ENCODE peak calls at places on chromosomes 7 and 10, in six cellular contexts. M is neuronal stem cell, X is osteoblast, J is hepatocyte, W is OCI-LY7, B is IMR-90. U is an unnamed sample.
A peak's percentile ranks its signal among the peaks of the same experiment; 100 is the strongest.

GRCh38 chr10:118101501-118101900 is 54.8 kb upstream of the RAB11FIP2 start:
- DNase-seq in J (no peak), X (peak; percentile 2), M (no peak), W (no peak), B (no peak), U (no peak)

GRCh38 chr10:34830527-34830926 is 15.4 kb upstream of the PARD3 start:
- DNase-seq in W (no peak), J (no peak), B (no peak), M (no peak), X (no peak), U (no peak)

GRCh38 chr10:114363745-114364460 is 40.4 kb downstream of the AFAP1L2 start:
- DNase-seq in M (no peak), W (no peak), X (no peak), B (no peak), J (no peak), U (no peak)

GRCh38 chr10:33913194-33913593 is 578.7 kb upstream of the NRP1 start:
- DNase-seq in J (no peak), W (no peak), X (no peak), B (peak; percentile 16), M (no peak), U (no peak)

GRCh38 chr10:103828587-103829186 is 26.7 kb downstream of the SH3PXD2A start:
- DNase-seq in B (no peak), J (no peak), X (no peak), M (no peak), W (peak; percentile 81), U (no peak)

GRCh38 chr7:20030915-20031362 is 186.2 kb downstream of the MACC1 start:
- DNase-seq in X (no peak), M (no peak), B (peak; percentile 50), J (no peak), W (no peak), U (no peak)

GRCh38 chr10:1657500-1657899 is 79.8 kb downstream of the ADARB2 start:
- DNase-seq in M (no peak), B (no peak), J (no peak), W (no peak), X (no peak), U (no peak)

GRCh38 chr10:77251297-77252013 is 386.2 kb downstream of the KCNMA1 start:
- DNase-seq in J (peak; percentile 64), B (peak; percentile 62), X (peak; percentile 43), W (peak; percentile 1), M (peak; percentile 26), U (peak; percentile 55)

GRCh38 chr7:117124585-117125220 is 171.4 kb downstream of the ST7 start:
- DNase-seq in M (no peak), J (peak; percentile 87), W (no peak), B (peak; percentile 97), X (no peak), U (peak; percentile 96)

GRCh38 chr10:96496281-96496925 is 17.3 kb downstream of the TLL2 start:
- DNase-seq in B (peak; percentile 35), J (peak; percentile 69), W (no peak), M (no peak), X (no peak), U (peak; percentile 30)

GRCh38 chr10:52312999-52313349 is 1.1 kb upstream of the DKK1 start:
- DNase-seq in J (no peak), X (peak; percentile 69), W (no peak), B (peak; percentile 6), M (no peak), U (no peak)

GRCh38 chr10:43702213-43702935 is 53.7 kb upstream of the ZNF32 start:
- DNase-seq in W (no peak), J (no peak), M (no peak), X (no peak), B (no peak), U (no peak)

GRCh38 chr7:102860351-102860811 is 52.4 kb upstream of the LRRC17 start:
- DNase-seq in M (no peak), J (peak; percentile 70), W (no peak), X (peak; percentile 57), B (peak; percentile 98), U (peak; percentile 83)
- H3K4me2 ChIP-seq in M (no peak overlapping the region), J (peak overlapping the region; percentile 19), W (no peak overlapping the region), X (no peak overlapping the region), B (peak overlapping the region; percentile 58), U (no peak overlapping the region)

GRCh38 chr10:7494034-7494433 is 83.2 kb upstream of the SFMBT2 start:
- DNase-seq in X (no peak), J (no peak), B (no peak), M (no peak), W (no peak), U (no peak)
- H3K4me2 ChIP-seq in X (no peak overlapping the region), J (no peak overlapping the region), B (no peak overlapping the region), M (no peak overlapping the region), W (peak overlapping the region; percentile 20), U (no peak overlapping the region)

DNA sequence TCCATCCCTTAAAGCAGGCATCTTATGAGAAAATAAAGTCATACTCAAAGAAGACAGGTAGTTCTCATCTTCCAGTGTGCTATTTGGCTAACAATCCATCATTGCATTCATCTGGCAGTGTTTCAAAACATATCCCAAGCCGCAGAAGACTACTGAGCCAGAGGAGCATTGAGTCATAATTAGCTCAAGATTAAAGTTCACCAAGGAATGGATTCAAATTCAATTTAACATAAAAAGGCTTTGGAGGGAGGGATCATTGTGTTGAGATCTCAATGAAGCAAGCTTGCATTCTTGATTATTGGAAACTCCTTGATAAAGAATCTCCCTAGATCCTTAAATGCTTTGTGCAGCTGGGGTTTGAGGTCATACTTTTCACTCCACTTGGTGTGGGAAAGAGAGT is 142.8 kb upstream of the SEMA3A start:
- DNase-seq in B (peak; percentile 77), X (peak; percentile 13), W (no peak), M (no peak), J (no peak), U (no peak)
- H3K4me2 ChIP-seq in B (no peak overlapping the region), X (no peak overlapping the region), W (no peak overlapping the region), M (no peak overlapping the region), J (no peak overlapping the region), U (no peak overlapping the region)

GRCh38 chr10:100875484-100876166 is 37.1 kb upstream of the SLF2 start:
- DNase-seq in B (no peak), J (no peak), X (no peak), M (no peak), W (no peak), U (no peak)
- H3K4me2 ChIP-seq in B (no peak overlapping the region), J (no peak overlapping the region), X (no peak overlapping the region), M (no peak overlapping the region), W (no peak overlapping the region), U (no peak overlapping the region)

GRCh38 chr7:80596933-80597517 is 41.4 kb upstream of the CD36 start:
- DNase-seq in W (no peak), M (no peak), B (no peak), X (no peak), J (no peak), U (no peak)
- H3K4me2 ChIP-seq in W (no peak overlapping the region), M (no peak overlapping the region), B (no peak overlapping the region), X (no peak overlapping the region), J (no peak overlapping the region), U (no peak overlapping the region)

DNA sequence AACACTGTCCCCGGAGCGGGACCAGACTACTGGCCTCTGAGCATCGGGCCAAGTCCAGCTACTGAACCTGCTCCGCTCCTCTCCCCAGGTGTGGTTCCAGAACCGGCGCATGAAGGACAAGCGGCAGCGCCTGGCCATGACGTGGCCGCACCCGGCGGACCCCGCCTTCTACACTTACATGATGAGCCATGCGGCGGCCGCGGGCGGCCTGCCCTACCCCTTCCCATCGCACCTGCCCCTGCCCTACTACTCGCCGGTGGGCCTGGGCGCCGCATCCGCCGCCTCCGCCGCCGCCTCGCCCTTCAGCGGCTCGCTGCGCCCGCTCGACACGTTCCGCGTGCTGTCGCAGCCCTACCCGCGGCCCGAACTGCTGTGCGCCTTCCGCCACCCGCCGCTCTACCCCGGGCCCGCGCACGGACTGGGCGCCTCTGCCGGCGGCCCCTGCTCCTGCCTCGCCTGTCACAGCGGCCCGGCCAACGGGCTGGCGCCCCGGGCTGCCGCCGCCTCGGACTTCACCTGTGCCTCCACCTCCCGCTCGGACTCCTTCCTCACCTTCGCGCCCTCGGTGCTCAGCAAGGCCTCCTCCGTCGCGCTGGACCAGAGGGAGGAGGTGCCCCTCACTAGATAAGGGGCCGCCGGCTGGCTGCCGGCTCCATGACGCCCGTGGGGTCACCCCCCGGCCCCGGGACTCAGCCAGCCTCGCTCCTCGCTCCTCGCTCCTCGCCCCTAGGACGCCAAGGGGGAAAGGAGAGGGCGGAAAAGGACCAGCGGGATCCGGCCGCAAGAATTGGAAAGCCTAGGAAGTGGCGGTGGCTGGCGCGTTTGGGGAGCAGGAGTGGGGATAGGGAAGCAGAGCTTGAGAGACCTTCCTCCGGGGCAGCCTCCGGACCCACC is 3.4 kb downstream of the EVX1 start:
- DNase-seq in B (no peak), X (no peak), M (no peak), W (no peak), J (no peak), U (no peak)
- H3K4me2 ChIP-seq in B (no peak overlapping the region), X (peak overlapping the region; percentile 43), M (peak overlapping the region; percentile 29), W (no peak overlapping the region), J (peak overlapping the region; percentile 96), U (no peak overlapping the region)

GRCh38 chr10:100999742-101000601 is at the start of gene LZTS2:
- DNase-seq in M (no peak), J (peak; percentile 64), B (no peak), X (peak; percentile 96), W (no peak), U (peak; percentile 38)

GRCh38 chr10:101002456-101002855 is 2.8 kb downstream of the LZTS2 start:
- DNase-seq in X (peak; percentile 83), W (no peak), B (no peak), M (no peak), J (no peak), U (no peak)

GRCh38 chr10:101001225-101002035 is 1.8 kb downstream of the LZTS2 start:
- DNase-seq in B (peak; percentile 95), J (peak; percentile 86), X (peak; percentile 100), W (no peak), M (no peak), U (peak; percentile 93)

GRCh38 chr10:100998991-100999741 is 442 bp upstream of the LZTS2 start:
- DNase-seq in W (peak; percentile 80), M (peak; percentile 76), X (peak; percentile 99), B (peak; percentile 75), J (peak; percentile 93), U (peak; percentile 75)

GRCh38 chr10:101000602-101000991 is 989 bp downstream of the LZTS2 start:
- DNase-seq in J (no peak), B (no peak), M (no peak), W (no peak), X (peak; percentile 89), U (peak; percentile 15)
- H3K4me2 ChIP-seq in J (peak overlapping the region; percentile 99), B (peak overlapping the region; percentile 93), M (peak overlapping the region; percentile 97), W (no peak overlapping the region), X (peak overlapping the region; percentile 80), U (peak overlapping the region; percentile 59)

DNA sequence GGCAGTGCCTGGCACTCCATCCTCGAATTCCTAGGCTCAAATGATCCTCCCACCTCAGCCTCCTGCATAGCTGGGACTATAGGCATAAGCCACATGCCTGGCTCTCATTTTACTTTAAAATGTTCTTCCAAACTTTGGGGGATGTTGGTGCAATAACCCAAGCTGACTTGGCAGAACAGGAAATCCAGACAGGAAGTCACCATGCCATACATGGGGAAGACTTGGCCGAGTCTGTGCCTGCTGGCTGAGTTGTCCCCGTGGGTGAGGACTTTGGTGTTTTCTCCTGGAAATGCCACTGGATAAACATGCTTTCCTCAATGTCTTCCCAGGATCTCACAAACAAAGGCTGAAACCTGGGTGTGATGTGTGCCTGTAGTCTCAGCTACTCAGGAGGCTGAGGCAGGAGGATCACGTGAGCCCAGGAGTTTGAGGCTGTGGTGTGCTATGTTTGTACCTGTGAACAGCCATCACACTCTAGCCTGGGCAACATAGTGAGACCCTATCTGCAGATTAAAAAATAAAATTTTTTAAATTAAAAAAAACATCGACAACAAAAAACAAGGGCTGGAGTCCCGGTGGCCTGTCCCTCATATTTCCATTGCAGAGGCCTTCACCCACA is 19.8 kb downstream of the HKDC1 start:
- DNase-seq in X (peak; percentile 79), W (no peak), J (no peak), M (no peak), B (no peak), U (no peak)
- H3K4me2 ChIP-seq in X (no peak overlapping the region), W (no peak overlapping the region), J (no peak overlapping the region), M (no peak overlapping the region), B (no peak overlapping the region), U (no peak overlapping the region)

U was measured in endothelial cell of umbilical vein.